ENCODE peak calls at places on chromosomes 13 and 19, in seven cellular contexts. Q is mammary epithelial cell; M is cardiac muscle cell; N is K562; R is CD4-positive, alpha-beta T cell; U is IMR-90; X is stomach. H is an unnamed sample. For H3K27me3, the result is how much of the 10 kb centered on the place peaks cover.

GRCh38 chr13:113796211-113796875 is 37.3 kb downstream of the TMEM255B start:
- DNase-seq in N (no peak), X (no peak), M (no peak), R (no peak), Q (no peak), U (no peak), H (peak)

GRCh38 chr19:32919365-32919764 is 49.8 kb upstream of the SLC7A9 start:
- DNase-seq in X (no peak), Q (no peak), U (no peak), N (no peak), M (no peak), R (no peak), H (no peak)

GRCh38 chr19:40575326-40575725 is 1.3 kb upstream of the SHKBP1 start:
- DNase-seq in N (no peak), M (no peak), R (no peak), Q (no peak), U (no peak), X (no peak), H (no peak)

GRCh38 chr13:95296326-95296939 is 4.8 kb downstream of the ABCC4 start:
- DNase-seq in U (no peak), M (peak), N (no peak), R (no peak), X (peak), Q (peak), H (peak)

GRCh38 chr19:45125975-45126493 is 33.1 kb downstream of the PPP1R37 start:
- DNase-seq in N (peak), M (peak), X (peak), R (peak), Q (peak), U (peak), H (peak)

GRCh38 chr13:26999499-26999898 is 172.1 kb downstream of the USP12 start:
- DNase-seq in U (no peak), R (no peak), X (no peak), M (no peak), Q (no peak), N (no peak), H (no peak)

GRCh38 chr13:30105381-30105780 is 202.0 kb downstream of the KATNAL1 start:
- DNase-seq in M (peak), R (no peak), U (no peak), X (peak), N (no peak), Q (no peak), H (peak)

GRCh38 chr13:99698816-99699099 is 197.5 kb downstream of the TM9SF2 start:
- DNase-seq in Q (no peak), M (no peak), R (no peak), N (no peak), U (no peak), X (no peak), H (no peak)

DNA sequence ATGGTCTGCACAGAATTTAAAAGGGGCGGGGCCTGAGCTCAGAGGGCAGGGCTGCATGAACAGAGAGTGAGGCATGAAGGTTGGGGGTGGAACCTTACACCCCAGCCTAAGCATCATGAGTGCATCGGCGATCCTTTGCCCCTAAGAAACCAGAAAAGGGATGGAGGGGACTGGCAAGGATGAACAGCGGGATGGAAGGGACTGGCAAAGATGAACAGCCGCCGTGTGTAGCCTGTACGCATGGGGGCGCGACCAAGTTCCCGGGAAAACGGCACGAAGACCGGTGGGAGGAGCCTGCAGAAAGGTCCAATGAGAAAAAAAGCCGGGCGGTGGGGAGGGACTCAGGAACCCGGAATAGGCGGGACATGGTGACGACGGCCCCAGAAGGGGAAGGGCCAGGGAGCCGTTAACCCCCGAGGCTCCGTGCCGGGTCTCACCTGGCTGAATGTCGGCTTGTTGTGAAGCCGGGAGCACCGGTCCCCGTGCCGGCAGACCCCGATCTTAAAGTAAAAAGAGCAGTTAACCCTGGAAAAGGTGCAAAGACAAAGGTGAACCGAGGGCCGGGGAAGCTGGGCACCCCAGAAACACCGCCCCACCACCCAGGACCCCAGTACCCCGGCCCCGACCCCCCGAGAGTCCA is 410 bp downstream of the U2AF1L4 start:
- DNase-seq in X (peak), Q (peak), U (peak), N (peak), R (peak), M (peak), H (peak)
- TF ChIP-seq CTCF in X (peak), Q (no peak), U (peak), N (peak), R (no peak), M (peak), H (peak)

GRCh38 chr19:51714848-51715247 is 8.9 kb downstream of the HAS1 start:
- DNase-seq in M (no peak), Q (no peak), R (no peak), X (no peak), N (no peak), U (no peak), H (no peak)
- H3K27me3 ChIP-seq in M (under half), Q (under half), R (under half), X (under half), N (under half), U (under half), H (under half)

GRCh38 chr19:41974652-41975051 is 15.5 kb upstream of the RABAC1 start:
- DNase-seq in U (no peak), N (no peak), Q (no peak), R (no peak), M (no peak), X (no peak), H (no peak)
- TF ChIP-seq CTCF in U (no peak), N (no peak), Q (no peak), R (no peak), M (no peak), X (no peak), H (no peak)

DNA sequence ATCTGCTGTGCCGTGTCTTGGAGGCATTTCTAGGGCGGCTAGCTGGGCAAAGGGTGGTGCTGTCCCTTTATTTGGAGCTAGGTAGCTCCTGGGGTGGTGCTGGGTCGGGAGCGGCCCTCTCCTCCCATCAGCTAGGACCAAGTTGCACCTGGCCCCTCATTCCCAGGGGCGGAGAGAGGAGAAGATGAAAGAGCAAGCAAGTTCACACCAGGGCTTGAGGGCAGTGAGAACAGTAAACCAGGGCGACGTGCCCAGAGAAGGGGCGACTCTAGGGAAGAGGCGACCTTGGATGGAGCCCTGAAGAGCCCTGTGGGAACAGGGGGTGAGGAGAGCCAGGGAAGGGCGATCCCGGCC is 17.0 kb upstream of the KCNN1 start:
- DNase-seq in U (no peak), N (no peak), Q (no peak), X (no peak), M (no peak), R (no peak), H (no peak)
- H3K27me3 ChIP-seq in U (half or more), N (under half), Q (under half), X (under half), M (under half), R (half or more), H (half or more)

GRCh38 chr19:49130325-49130724 is 11.0 kb downstream of the PPFIA3 start:
- DNase-seq in Q (no peak), X (no peak), N (no peak), M (no peak), R (no peak), U (no peak), H (no peak)

GRCh38 chr19:49132974-49133609 is 13.7 kb downstream of the PPFIA3 start:
- DNase-seq in N (peak), R (no peak), M (peak), U (no peak), X (peak), Q (no peak), H (peak)

GRCh38 chr19:49135686-49136085 is 16.3 kb downstream of the PPFIA3 start:
- DNase-seq in R (no peak), N (no peak), U (no peak), M (no peak), Q (no peak), X (no peak), H (no peak)

GRCh38 chr19:49136771-49137171 is 17.4 kb downstream of the PPFIA3 start:
- DNase-seq in U (peak), X (peak), Q (no peak), N (no peak), M (no peak), R (no peak), H (no peak)

GRCh38 chr19:49133621-49134454 is 14.5 kb downstream of the PPFIA3 start:
- DNase-seq in M (peak), R (peak), N (peak), X (peak), U (peak), Q (no peak), H (peak)
- TF ChIP-seq CTCF in M (peak), R (no peak), N (no peak), X (no peak), U (no peak), Q (no peak), H (peak)

H was measured in upper lobe of right lung.